ENCODE peak calls at places on chromosomes 13 and 19, in four cellular contexts. Q is sciatic nerve, H is AML-193, O is GDM1. W is an unnamed sample.

GRCh38 chr13:110346661-110347067 is 39.6 kb downstream of the COL4A2 start:
- DNase-seq in O (no peak), H (no peak), Q (no peak), W (no peak)

GRCh38 chr19:54307389-54307788 is 5.6 kb downstream of the LILRA5 start:
- DNase-seq in O (no peak), Q (no peak), H (no peak), W (no peak)

GRCh38 chr13:27375686-27376326 is 48.6 kb upstream of the GTF3A start:
- DNase-seq in H (peak), Q (peak), O (no peak), W (peak)

GRCh38 chr13:37138169-37138568 is 32.7 kb upstream of the CSNK1A1L start:
- DNase-seq in O (no peak), H (no peak), Q (no peak), W (no peak)

GRCh38 chr19:371501-372160 is 27.0 kb upstream of the MIER2 start:
- DNase-seq in O (no peak), Q (peak), H (no peak), W (no peak)

GRCh38 chr19:47381121-47381520 is 32.0 kb downstream of the DHX34 start:
- DNase-seq in Q (no peak), H (no peak), O (no peak), W (no peak)

GRCh38 chr13:75762066-75762937 is 126.2 kb downstream of the LMO7 start:
- DNase-seq in H (no peak), O (no peak), Q (no peak), W (no peak)

GRCh38 chr19:1746401-1747284 is 6.7 kb upstream of the ONECUT3 start:
- DNase-seq in Q (no peak), O (no peak), H (no peak), W (no peak)

GRCh38 chr19:11699931-11700794 is 38.6 kb downstream of the ZNF823 start:
- DNase-seq in H (peak), Q (no peak), O (no peak), W (no peak)